ENCODE peak calls at places on chromosomes 4 and X, in six cellular contexts. G, M, H, Q, J and I are unnamed samples.

GRCh38 chrX:351736-352135 is 33.1 kb upstream of the GTPBP6 start:
- DNase-seq in G (no peak), M (no peak), H (no peak), Q (no peak), J (no peak), I (peak; percentile 14)

GRCh38 chr4:188396037-188396436 is 256.8 kb downstream of the TRIML1 start:
- DNase-seq in G (no peak), M (no peak), H (no peak), Q (no peak), J (no peak), I (no peak)

GRCh38 chrX:122188751-122189150 is 995.3 kb upstream of the GRIA3 start:
- DNase-seq in G (no peak), M (no peak), H (no peak), Q (no peak), J (no peak), I (no peak)

GRCh38 chrX:149825424-149825823 is 43.7 kb downstream of the MAGEA9 start:
- DNase-seq in G (peak; percentile 41), M (no peak), H (peak; percentile 31), Q (no peak), J (no peak), I (no peak)

GRCh38 chrX:13506574-13506973 is 62.8 kb upstream of the EGFL6 start:
- DNase-seq in G (peak; percentile 14), M (no peak), H (peak; percentile 34), Q (peak; percentile 60), J (peak; percentile 45), I (peak; percentile 61)

GRCh38 chr4:42271096-42271495 is 118.6 kb upstream of the BEND4 start:
- DNase-seq in G (no peak), M (no peak), H (no peak), Q (no peak), J (no peak), I (no peak)

GRCh38 chr4:11632015-11632414 is 203.3 kb upstream of the HS3ST1 start:
- DNase-seq in G (no peak), M (no peak), H (no peak), Q (no peak), J (no peak), I (no peak)

GRCh38 chr4:68895561-68896198 is 55.9 kb downstream of the UGT2A3 start:
- DNase-seq in G (no peak), M (no peak), H (no peak), Q (no peak), J (no peak), I (no peak)

GRCh38 chrX:24464498-24464835 is 619 bp upstream of the PDK3 start:
- DNase-seq in G (no peak), M (no peak), H (no peak), Q (no peak), J (no peak), I (no peak)

GRCh38 chr4:109147135-109147534 is 155.3 kb downstream of the COL25A1 start:
- DNase-seq in G (no peak), M (no peak), H (no peak), Q (no peak), J (no peak), I (no peak)

GRCh38 chr4:57119054-57119651 is 9.0 kb upstream of the IGFBP7 start:
- DNase-seq in G (no peak), M (no peak), H (no peak), Q (no peak), J (peak; percentile 65), I (peak; percentile 89)

GRCh38 chrX:9117851-9118250 is 83.9 kb upstream of the FAM9B start:
- DNase-seq in G (no peak), M (no peak), H (no peak), Q (no peak), J (no peak), I (no peak)

GRCh38 chr4:41442818-41443217 is 95.1 kb upstream of the LIMCH1 start:
- DNase-seq in G (no peak), M (no peak), H (no peak), Q (no peak), J (no peak), I (no peak)

GRCh38 chrX:97490656-97491055 is 606.9 kb downstream of the RPA4 start:
- DNase-seq in G (no peak), M (no peak), H (no peak), Q (no peak), J (no peak), I (no peak)

GRCh38 chrX:81411517-81411916 is 209.6 kb downstream of the SH3BGRL start:
- DNase-seq in G (no peak), M (no peak), H (no peak), Q (peak; percentile 3), J (no peak), I (no peak)

GRCh38 chrX:16002185-16002584 is 121.2 kb upstream of the GRPR start:
- DNase-seq in G (no peak), M (no peak), H (no peak), Q (no peak), J (no peak), I (no peak)

GRCh38 chr4:76950846-76951321 is 1.3 kb downstream of the SEPTIN11 start:
- DNase-seq in G (peak; percentile 12), M (no peak), H (peak; percentile 12), Q (no peak), J (no peak), I (no peak)

GRCh38 chr4:73631565-73632226 is 11.5 kb upstream of the RASSF6 start:
- DNase-seq in G (no peak), M (no peak), H (peak; percentile 32), Q (no peak), J (no peak), I (no peak)

GRCh38 chr4:6730603-6731300 is 14.8 kb downstream of the BLOC1S4 start:
- DNase-seq in G (no peak), M (no peak), H (no peak), Q (peak; percentile 76), J (no peak), I (no peak)

GRCh38 chr4:186772936-186773335 is 49.3 kb upstream of the FAT1 start:
- DNase-seq in G (no peak), M (no peak), H (no peak), Q (no peak), J (no peak), I (no peak)

GRCh38 chrX:18582910-18583493 is 88.9 kb downstream of the RS1 start:
- DNase-seq in G (peak; percentile 10), M (no peak), H (no peak), Q (no peak), J (no peak), I (no peak)

GRCh38 chrX:16123222-16123786 is at the start of gene GRPR:
- DNase-seq in G (peak; percentile 66), M (peak; percentile 80), H (peak; percentile 66), Q (peak; percentile 56), J (peak; percentile 50), I (peak; percentile 54)

GRCh38 chr4:76198411-76199237 is 15.0 kb downstream of the SCARB2 start:
- DNase-seq in G (peak; percentile 59), M (no peak), H (peak; percentile 86), Q (peak; percentile 37), J (peak; percentile 69), I (peak; percentile 68)

DNA sequence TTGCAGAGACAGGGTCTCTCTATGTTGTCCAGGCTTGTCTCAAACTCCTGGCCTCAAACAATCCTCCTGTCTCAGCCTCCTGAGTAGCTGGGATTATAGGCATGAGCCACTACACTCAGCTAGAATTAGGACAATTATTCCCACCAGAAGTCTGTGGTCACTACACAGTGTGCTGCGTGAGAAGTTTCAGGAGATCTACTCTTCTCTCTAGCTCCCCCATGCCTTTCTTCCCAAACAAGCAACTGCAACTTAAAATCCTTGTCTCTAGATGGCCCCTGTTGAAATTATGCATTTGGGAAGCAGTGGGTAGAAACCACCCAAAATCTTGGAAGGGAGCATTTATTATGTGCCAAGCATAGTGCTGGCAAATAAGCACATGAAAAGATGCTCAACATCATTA is 21.1 kb upstream of the MAP7D3 start:
- DNase-seq in G (no peak), M (no peak), H (no peak), Q (no peak), J (no peak), I (no peak)
- TF ChIP-seq CTCF in G (no peak), M (no peak), H (no peak), Q (no peak), J (no peak), I (no peak)

DNA sequence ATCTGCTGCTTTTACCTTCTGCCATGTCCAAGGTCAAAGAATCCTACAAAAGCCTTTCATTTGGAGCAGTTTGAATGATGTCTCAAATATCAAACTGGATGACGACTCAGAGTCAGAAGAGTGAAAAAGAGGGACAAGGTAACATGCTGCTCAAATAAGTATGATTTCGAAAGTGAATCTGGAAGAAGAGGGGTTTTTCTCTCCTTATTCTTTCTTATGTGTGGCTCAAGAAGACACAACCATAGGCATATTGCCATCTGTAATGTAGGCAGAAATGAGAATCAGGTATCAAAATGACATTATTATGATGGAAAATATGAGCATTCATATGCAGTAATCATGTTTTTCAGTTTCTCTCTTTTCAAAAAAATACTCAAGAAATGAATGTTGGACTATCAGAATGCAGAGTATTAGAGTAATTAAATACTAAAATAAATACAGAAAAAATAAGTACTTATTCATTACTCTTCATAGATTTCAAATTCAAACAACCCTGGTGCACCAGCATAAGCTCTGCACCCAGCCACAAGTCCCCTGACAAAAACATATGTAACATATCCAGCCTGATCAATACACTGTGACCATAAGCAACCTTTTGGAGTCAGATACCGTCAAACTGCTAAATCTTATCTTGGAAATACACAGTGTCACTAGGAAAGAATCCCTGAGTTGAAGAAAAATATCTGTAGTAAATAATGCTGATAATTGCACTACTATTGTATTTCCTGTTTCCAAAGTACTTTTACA is 468.6 kb downstream of the INPP4B start:
- DNase-seq in G (no peak), M (no peak), H (no peak), Q (no peak), J (no peak), I (no peak)
- TF ChIP-seq CTCF in G (no peak), M (no peak), H (no peak), Q (no peak), J (no peak), I (no peak)

GRCh38 chrX:3585719-3586118 is 127.7 kb downstream of the PRKX start:
- DNase-seq in G (no peak), M (no peak), H (no peak), Q (peak; percentile 12), J (no peak), I (no peak)
- TF ChIP-seq CTCF in G (no peak), M (no peak), H (no peak), Q (peak; percentile 16), J (no peak), I (no peak)

GRCh38 chr4:120750152-120750525 is 172.4 kb downstream of the PRDM5 start:
- DNase-seq in G (no peak), M (no peak), H (peak; percentile 76), Q (no peak), J (no peak), I (no peak)

GRCh38 chr4:120753854-120754253 is 168.7 kb downstream of the PRDM5 start:
- DNase-seq in G (no peak), M (no peak), H (no peak), Q (no peak), J (no peak), I (no peak)

GRCh38 chr4:120754590-120754989 is 167.9 kb downstream of the PRDM5 start:
- DNase-seq in G (no peak), M (no peak), H (no peak), Q (no peak), J (no peak), I (peak; percentile 32)

GRCh38 chr4:120760047-120760446 is 162.5 kb downstream of the PRDM5 start:
- DNase-seq in G (no peak), M (no peak), H (no peak), Q (no peak), J (no peak), I (no peak)

DNA sequence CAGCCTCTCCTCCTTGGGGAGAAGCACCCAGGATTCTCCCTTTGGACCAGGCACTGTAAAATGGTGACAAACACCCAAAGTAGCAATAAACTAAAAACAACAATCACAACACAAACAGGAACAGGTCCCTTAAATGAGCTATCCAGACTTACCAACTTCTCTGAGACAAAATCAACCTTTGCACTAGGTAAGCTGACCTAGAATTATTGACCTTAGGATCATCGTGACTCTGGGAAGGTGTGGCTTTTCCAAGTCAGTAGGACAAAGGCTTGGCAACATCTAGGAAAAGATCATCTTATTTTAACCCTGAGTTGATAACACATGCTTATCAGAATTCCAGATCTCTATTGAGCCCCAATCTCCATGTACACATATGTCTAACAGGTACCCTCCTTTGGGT is 166.7 kb downstream of the PRDM5 start:
- DNase-seq in G (no peak), M (no peak), H (no peak), Q (no peak), J (no peak), I (no peak)
- TF ChIP-seq CTCF in G (no peak), M (no peak), H (no peak), Q (no peak), J (no peak), I (no peak)